ENCODE peak calls at places on chromosomes 13 and 19, in nine cellular contexts. W, P, T, G, E, C, D, H and M are unnamed samples. For H3K4me1, the result is how much of the 10 kb centered on the place peaks cover.

GRCh38 chr13:99481357-99481756 is 19.9 kb upstream of the TM9SF2 start:
- DNase-seq in T (no peak), P (no peak), E (no peak), W (no peak), G (no peak), C (no peak), H (no peak), D (no peak), M (no peak)

GRCh38 chr19:48400018-48400742 is 6.7 kb downstream of the GRIN2D start:
- DNase-seq in P (peak), E (peak), T (peak), D (no peak), G (peak), W (peak), C (peak), H (peak), M (peak)

GRCh38 chr13:32031815-32032345 is 306 bp downstream of the FRY start:
- DNase-seq in D (no peak), W (no peak), E (no peak), T (no peak), G (no peak), H (no peak), P (no peak), C (no peak), M (no peak)

GRCh38 chr13:94811753-94812152 is 99.4 kb upstream of the SOX21 start:
- DNase-seq in W (no peak), G (no peak), C (no peak), T (no peak), P (no peak), D (no peak), H (no peak), E (no peak), M (no peak)

GRCh38 chr13:29917573-29918091 is 67.2 kb upstream of the UBL3 start:
- DNase-seq in C (peak), W (no peak), H (no peak), T (no peak), E (no peak), P (no peak), D (no peak), G (no peak), M (no peak)

GRCh38 chr13:31765441-31765840 is 26.1 kb downstream of the RXFP2 start:
- DNase-seq in E (no peak), G (no peak), T (no peak), P (no peak), H (no peak), C (peak), W (no peak), D (no peak), M (no peak)

GRCh38 chr19:44050740-44051653 is 839 bp upstream of the ZNF223 start:
- DNase-seq in E (peak), P (no peak), H (no peak), T (no peak), C (no peak), D (no peak), W (peak), G (no peak), M (no peak)

GRCh38 chr19:56309511-56310185 is 5.0 kb downstream of the ZSCAN5A start:
- DNase-seq in T (no peak), H (no peak), P (peak), D (peak), W (peak), C (peak), G (no peak), E (peak), M (peak)

GRCh38 chr13:64997438-64997837 is 2232.7 kb downstream of the PCDH9 start:
- DNase-seq in H (no peak), C (no peak), G (no peak), P (no peak), T (no peak), D (no peak), W (no peak), E (no peak), M (no peak)

GRCh38 chr13:111049791-111050538 is 65.1 kb upstream of the ARHGEF7 start:
- DNase-seq in P (no peak), G (no peak), D (no peak), E (no peak), W (no peak), T (peak), C (no peak), H (no peak), M (no peak)

GRCh38 chr19:55526216-55527196 is 10.4 kb downstream of the SBK2 start:
- DNase-seq in T (no peak), D (no peak), C (peak), E (no peak), H (peak), W (peak), G (no peak), P (peak), M (peak)

GRCh38 chr13:78022164-78022877 is 103.7 kb upstream of the EDNRB start:
- DNase-seq in G (no peak), W (peak), C (peak), P (no peak), D (peak), E (peak), H (no peak), T (peak), M (peak)

GRCh38 chr13:50989476-50989875 is 79.9 kb downstream of the RNASEH2B start:
- DNase-seq in P (no peak), E (no peak), T (peak), D (no peak), H (no peak), W (no peak), C (no peak), G (no peak), M (no peak)

GRCh38 chr19:13574933-13575332 is 68.7 kb upstream of the CACNA1A start:
- DNase-seq in W (no peak), T (no peak), P (no peak), H (peak), C (peak), D (peak), E (no peak), G (no peak), M (no peak)

GRCh38 chr13:45537506-45537905 is 72.8 kb downstream of the COG3 start:
- DNase-seq in T (no peak), P (no peak), G (no peak), D (no peak), C (peak), W (no peak), H (no peak), E (no peak), M (no peak)

GRCh38 chr13:58882556-58882955 is 1251.0 kb downstream of the PCDH17 start:
- DNase-seq in E (no peak), D (no peak), H (no peak), G (no peak), W (no peak), P (no peak), C (no peak), T (no peak), M (no peak)

GRCh38 chr19:42762782-42763181 is 2.7 kb downstream of the PSG8 start:
- DNase-seq in D (no peak), W (no peak), T (no peak), G (no peak), E (no peak), H (no peak), C (no peak), P (no peak), M (no peak)

GRCh38 chr13:49859568-49859967 is 67.1 kb upstream of the KPNA3 start:
- DNase-seq in P (no peak), E (no peak), G (no peak), T (no peak), W (no peak), C (peak), D (no peak), H (peak), M (no peak)

GRCh38 chr19:18967358-18968146 is 26.5 kb upstream of the HOMER3 start:
- DNase-seq in P (peak), G (peak), D (no peak), C (peak), E (no peak), T (peak), H (no peak), W (peak), M (peak)

GRCh38 chr19:49669511-49669910 is 3.8 kb downstream of the BCL2L12 start:
- DNase-seq in H (no peak), C (no peak), P (no peak), G (no peak), W (no peak), T (no peak), E (no peak), D (no peak), M (no peak)

GRCh38 chr13:100244431-100244830 is 155.5 kb downstream of the PCCA start:
- DNase-seq in D (no peak), T (no peak), P (no peak), C (no peak), E (no peak), W (no peak), H (no peak), G (no peak), M (no peak)

GRCh38 chr19:46963093-46963734 is 56.4 kb upstream of the NPAS1 start:
- DNase-seq in T (no peak), E (no peak), P (no peak), H (no peak), G (no peak), W (no peak), C (peak), D (no peak), M (no peak)

GRCh38 chr13:38348890-38349289 is 761 bp upstream of the UFM1 start:
- DNase-seq in E (peak), T (no peak), P (no peak), D (no peak), W (peak), H (peak), G (no peak), C (peak), M (no peak)

GRCh38 chr13:95533545-95534135 is 18.9 kb upstream of the CLDN10 start:
- DNase-seq in T (no peak), H (no peak), G (no peak), C (no peak), P (no peak), E (no peak), W (peak), D (no peak), M (no peak)

GRCh38 chr13:50589139-50589538 is 254.4 kb downstream of the DLEU7 start:
- DNase-seq in H (no peak), G (no peak), C (peak), W (no peak), E (no peak), T (no peak), D (no peak), P (no peak), M (no peak)

GRCh38 chr13:83620535-83621220 is 261.6 kb downstream of the SLITRK1 start:
- DNase-seq in G (no peak), W (no peak), E (no peak), D (no peak), T (no peak), P (no peak), C (peak), H (no peak), M (no peak)

GRCh38 chr13:94325660-94326059 is 153.8 kb downstream of the DCT start:
- DNase-seq in D (no peak), W (no peak), C (peak), H (no peak), T (no peak), G (no peak), P (no peak), E (no peak), M (no peak)

GRCh38 chr13:40440990-40441820 is 225.2 kb downstream of the FOXO1 start:
- DNase-seq in E (no peak), H (no peak), G (peak), T (peak), D (no peak), P (peak), W (peak), C (no peak), M (peak)

GRCh38 chr13:26058704-26059103 is 6.9 kb upstream of the SHISA2 start:
- DNase-seq in G (no peak), T (no peak), H (no peak), C (no peak), D (no peak), P (no peak), E (no peak), W (no peak), M (no peak)

GRCh38 chr19:31173991-31174390 is 175.2 kb downstream of the TSHZ3 start:
- DNase-seq in T (no peak), C (no peak), G (no peak), E (no peak), D (no peak), H (no peak), P (no peak), W (no peak), M (no peak)

GRCh38 chr19:31174948-31175347 is 174.3 kb downstream of the TSHZ3 start:
- DNase-seq in W (no peak), T (no peak), D (no peak), H (no peak), G (no peak), C (no peak), P (no peak), E (no peak), M (no peak)

GRCh38 chr19:31175564-31176348 is 173.5 kb downstream of the TSHZ3 start:
- DNase-seq in T (no peak), D (no peak), H (no peak), C (no peak), E (no peak), W (no peak), P (no peak), G (no peak), M (no peak)

GRCh38 chr19:31170046-31170445 is 179.2 kb downstream of the TSHZ3 start:
- DNase-seq in E (no peak), D (no peak), C (no peak), H (no peak), T (no peak), W (no peak), P (no peak), G (no peak), M (no peak)

GRCh38 chr19:31171936-31172335 is 177.3 kb downstream of the TSHZ3 start:
- DNase-seq in T (no peak), D (no peak), C (no peak), P (no peak), H (no peak), W (no peak), E (no peak), G (no peak), M (no peak)
- H3K4me1 ChIP-seq in T (under half), D (under half), C (under half), P (under half), H (under half), W (under half), E (under half), G (under half), M (under half)

GRCh38 chr19:6271721-6272410 is 7.9 kb downstream of the MLLT1 start:
- DNase-seq in W (peak), H (no peak), G (peak), T (peak), D (no peak), P (peak), C (peak), E (no peak), M (peak)

GRCh38 chr19:6272411-6272791 is 7.4 kb downstream of the MLLT1 start:
- DNase-seq in E (no peak), P (no peak), D (no peak), H (no peak), C (no peak), W (no peak), G (no peak), T (no peak), M (no peak)

GRCh38 chr19:6270822-6271221 is 9.0 kb downstream of the MLLT1 start:
- DNase-seq in C (no peak), G (no peak), D (no peak), P (no peak), T (no peak), E (no peak), W (no peak), H (no peak), M (no peak)

GRCh38 chr19:6270076-6270745 is 9.6 kb downstream of the MLLT1 start:
- DNase-seq in E (no peak), C (no peak), T (no peak), H (no peak), W (no peak), D (no peak), P (no peak), G (no peak), M (no peak)

DNA sequence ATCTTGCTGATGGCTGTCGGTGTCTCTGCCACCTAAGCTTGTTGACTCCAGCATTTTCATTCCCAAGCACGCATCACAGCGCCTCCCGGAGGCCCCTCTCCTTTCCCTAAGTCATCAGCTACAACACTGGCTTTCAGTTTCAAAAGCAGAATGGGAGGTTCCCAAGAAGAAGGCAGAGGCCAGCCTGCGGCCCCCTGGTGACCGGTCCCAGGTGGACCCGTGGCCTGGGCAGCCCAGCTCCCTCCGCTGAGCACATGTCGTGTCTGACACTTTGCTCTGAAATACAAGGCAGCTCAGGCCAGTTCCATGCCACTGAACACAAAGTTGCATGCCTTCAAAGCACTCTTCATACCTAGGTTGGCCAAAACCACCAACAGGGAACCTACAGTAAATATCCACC is 8.5 kb downstream of the MLLT1 start:
- DNase-seq in W (peak), G (no peak), C (peak), D (no peak), H (no peak), T (no peak), E (no peak), P (no peak), M (no peak)
- TF ChIP-seq CTCF in W (no peak), G (no peak), C (peak), D (peak), H (no peak), T (no peak), E (no peak), P (peak), M (peak)

GRCh38 chr19:28655054-28655453 is 557.9 kb downstream of the UQCRFS1 start:
- DNase-seq in G (no peak), H (no peak), W (no peak), E (no peak), P (no peak), C (no peak), D (no peak), T (no peak), M (no peak)
- H3K4me1 ChIP-seq in G (under half), H (under half), W (under half), E (under half), P (under half), C (under half), D (under half), T (under half), M (under half)

GRCh38 chr13:109769275-109769674 is 17.1 kb downstream of the IRS2 start:
- DNase-seq in G (no peak), H (no peak), E (no peak), C (no peak), P (no peak), W (no peak), T (no peak), D (no peak), M (no peak)
- TF ChIP-seq CTCF in G (no peak), H (no peak), E (no peak), C (no peak), P (no peak), W (no peak), T (no peak), D (no peak), M (no peak)

GRCh38 chr19:2054763-2055162 is 3.7 kb upstream of the MKNK2 start:
- DNase-seq in G (no peak), E (no peak), H (no peak), D (peak), P (no peak), T (no peak), C (no peak), W (peak), M (no peak)

GRCh38 chr19:2050991-2051770 is at the start of gene MKNK2:
- DNase-seq in D (peak), T (peak), E (peak), C (peak), P (peak), H (peak), G (peak), W (peak), M (peak)

GRCh38 chr19:2051771-2052704 is 994 bp upstream of the MKNK2 start:
- DNase-seq in D (peak), P (peak), W (peak), E (peak), T (no peak), H (no peak), C (no peak), G (no peak), M (peak)

GRCh38 chr19:2055871-2056809 is 5.1 kb upstream of the MKNK2 start:
- DNase-seq in H (no peak), E (no peak), C (peak), G (peak), D (peak), P (peak), T (peak), W (peak), M (no peak)

GRCh38 chr19:2053601-2054389 is 2.8 kb upstream of the MKNK2 start:
- DNase-seq in G (peak), W (peak), H (no peak), C (peak), P (peak), T (no peak), D (no peak), E (no peak), M (peak)
- H3K4me1 ChIP-seq in G (under half), W (half or more), H (half or more), C (under half), P (half or more), T (half or more), D (half or more), E (half or more), M (half or more)

DNA sequence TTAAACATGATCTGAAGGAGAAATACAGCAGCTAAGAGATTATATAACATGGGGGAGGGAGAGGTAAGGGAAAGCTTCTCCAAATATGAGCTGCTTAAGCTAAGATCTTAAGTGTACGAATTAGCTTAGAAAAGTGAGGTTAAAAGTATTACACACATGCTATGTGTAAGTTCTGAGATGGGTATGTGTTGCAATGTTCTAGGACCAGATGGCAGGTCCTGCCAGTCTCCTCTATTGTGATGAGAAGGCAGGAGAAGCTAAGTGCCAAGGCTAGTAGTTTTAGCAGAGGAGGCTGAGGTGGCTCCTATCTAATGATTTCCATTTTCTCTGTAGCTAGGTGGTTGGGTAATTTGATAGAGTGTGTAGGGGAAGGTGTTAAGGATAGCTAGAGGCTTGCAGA is 57.6 kb downstream of the MICU2 start:
- DNase-seq in D (no peak), E (no peak), H (no peak), G (no peak), W (no peak), C (no peak), T (no peak), P (no peak), M (no peak)
- TF ChIP-seq CTCF in D (no peak), E (no peak), H (no peak), G (no peak), W (no peak), C (no peak), T (no peak), P (no peak), M (no peak)

GRCh38 chr13:46596501-46596900 is 43.5 kb downstream of the LRCH1 start:
- DNase-seq in G (no peak), T (no peak), E (no peak), W (no peak), C (no peak), H (no peak), D (no peak), P (no peak), M (no peak)
- H3K4me1 ChIP-seq in G (half or more), T (under half), E (half or more), W (under half), C (under half), H (under half), D (half or more), P (half or more), M (half or more)

GRCh38 chr13:43915451-43915850 is 35.7 kb downstream of the LACC1 start:
- DNase-seq in E (no peak), H (no peak), G (no peak), T (no peak), D (no peak), P (no peak), C (peak), W (no peak), M (no peak)

GRCh38 chr13:43916828-43917227 is 37.1 kb downstream of the LACC1 start:
- DNase-seq in W (no peak), C (no peak), T (peak), P (no peak), E (no peak), H (no peak), G (no peak), D (no peak), M (no peak)

DNA sequence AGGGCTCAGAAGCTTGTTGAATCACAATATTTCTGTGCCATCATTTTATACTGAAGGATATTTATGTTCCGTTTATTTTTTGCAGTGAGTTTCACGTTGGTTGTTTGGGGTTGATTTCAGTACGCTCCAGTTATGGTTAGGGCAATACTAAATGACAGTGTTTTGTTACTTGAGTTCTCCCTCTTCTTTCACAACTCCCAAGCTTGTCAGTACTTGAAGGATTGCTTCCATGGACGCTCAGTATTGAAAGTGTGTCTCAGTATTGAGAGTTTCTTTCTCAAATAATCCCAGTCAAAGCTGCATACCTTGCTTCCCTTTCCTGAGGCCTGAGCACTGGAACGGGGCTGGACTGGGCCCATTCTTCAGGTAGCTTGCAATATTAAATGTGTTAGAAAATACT is 38.9 kb downstream of the LACC1 start:
- DNase-seq in P (no peak), G (no peak), W (no peak), H (no peak), C (no peak), E (no peak), T (no peak), D (no peak), M (no peak)
- TF ChIP-seq CTCF in P (no peak), G (no peak), W (no peak), H (no peak), C (no peak), E (no peak), T (no peak), D (no peak), M (no peak)